ENCODE peak calls at places on chromosomes 6 and 20, in five cellular contexts. D is sigmoid colon, A is heart right ventricle, O is left lung, U is left ventricle myocardium inferior. R is an unnamed sample.

GRCh38 chr20:61726979-61727378 is 338.7 kb downstream of the TAF4 start:
- DNase-seq in D (no peak), A (no peak), O (no peak), U (no peak), R (no peak)

GRCh38 chr20:41669708-41670263 is 51.6 kb upstream of the CHD6 start:
- DNase-seq in D (no peak), A (no peak), O (no peak), U (no peak), R (no peak)

GRCh38 chr20:61991476-61991875 is 74.2 kb downstream of the TAF4 start:
- DNase-seq in D (no peak), A (no peak), O (no peak), U (no peak), R (no peak)

GRCh38 chr6:85865665-85866372 is 223.1 kb upstream of the SYNCRIP start:
- DNase-seq in D (no peak), A (no peak), O (no peak), U (no peak), R (no peak)

GRCh38 chr20:13765868-13766416 is 18.8 kb downstream of the ESF1 start:
- DNase-seq in D (no peak), A (no peak), O (no peak), U (no peak), R (no peak)

GRCh38 chr6:169451065-169451840 is 197.6 kb upstream of the THBS2 start:
- DNase-seq in D (no peak), A (no peak), O (no peak), U (no peak), R (no peak)

GRCh38 chr20:14845199-14846160 is 508.1 kb upstream of the FLRT3 start:
- DNase-seq in D (no peak), A (no peak), O (no peak), U (no peak), R (no peak)

GRCh38 chr6:152398993-152399392 is 238.2 kb downstream of the SYNE1 start:
- DNase-seq in D (no peak), A (no peak), O (no peak), U (no peak), R (no peak)

GRCh38 chr6:112432853-112433252 is 85.7 kb downstream of the RFPL4B start:
- DNase-seq in D (no peak), A (no peak), O (no peak), U (no peak), R (no peak)

GRCh38 chr20:2080532-2081224 is 20.9 kb upstream of the STK35 start:
- DNase-seq in D (no peak), A (no peak), O (no peak), U (no peak), R (no peak)

GRCh38 chr20:56322661-56323060 is 36.1 kb upstream of the FAM210B start:
- DNase-seq in D (no peak), A (no peak), O (no peak), U (no peak), R (no peak)

GRCh38 chr20:63642518-63643247 is 10.5 kb downstream of the STMN3 start:
- DNase-seq in D (no peak), A (no peak), O (no peak), U (no peak), R (no peak)

GRCh38 chr6:158765509-158766068 is 53.6 kb downstream of the EZR start:
- DNase-seq in D (peak; percentile 21), A (no peak), O (no peak), U (no peak), R (no peak)

GRCh38 chr20:43318749-43319148 is 129.0 kb upstream of the PTPRT start:
- DNase-seq in D (no peak), A (no peak), O (no peak), U (no peak), R (no peak)

GRCh38 chr6:111712398-111712797 is 106.7 kb upstream of the TRAF3IP2 start:
- DNase-seq in D (no peak), A (peak; percentile 17), O (no peak), U (no peak), R (no peak)

GRCh38 chr6:26555505-26556262 is 17.5 kb downstream of the HMGN4 start:
- DNase-seq in D (no peak), A (no peak), O (no peak), U (no peak), R (no peak)

GRCh38 chr20:63690898-63691710 is 5.3 kb upstream of the TNFRSF6B start:
- DNase-seq in D (peak; percentile 70), A (no peak), O (no peak), U (no peak), R (peak; percentile 23)

GRCh38 chr6:115838763-115839401 is 221.8 kb downstream of the FRK start:
- DNase-seq in D (no peak), A (no peak), O (no peak), U (no peak), R (peak; percentile 62)

GRCh38 chr20:61343934-61344333 is 91.9 kb downstream of the CDH4 start:
- DNase-seq in D (peak; percentile 21), A (no peak), O (no peak), U (no peak), R (no peak)

GRCh38 chr6:120804612-120805011 is 529.7 kb downstream of the TBC1D32 start:
- DNase-seq in D (no peak), A (no peak), O (no peak), U (no peak), R (no peak)

GRCh38 chr6:148528292-148528691 is 185.7 kb downstream of the SASH1 start:
- DNase-seq in D (no peak), A (no peak), O (no peak), U (no peak), R (no peak)

GRCh38 chr6:148530976-148531375 is 188.3 kb downstream of the SASH1 start:
- DNase-seq in D (no peak), A (no peak), O (no peak), U (no peak), R (no peak)

GRCh38 chr6:148532698-148533097 is 190.1 kb downstream of the SASH1 start:
- DNase-seq in D (no peak), A (no peak), O (no peak), U (no peak), R (no peak)

GRCh38 chr6:148529010-148529409 is 186.4 kb downstream of the SASH1 start:
- DNase-seq in D (no peak), A (no peak), O (no peak), U (no peak), R (no peak)

DNA sequence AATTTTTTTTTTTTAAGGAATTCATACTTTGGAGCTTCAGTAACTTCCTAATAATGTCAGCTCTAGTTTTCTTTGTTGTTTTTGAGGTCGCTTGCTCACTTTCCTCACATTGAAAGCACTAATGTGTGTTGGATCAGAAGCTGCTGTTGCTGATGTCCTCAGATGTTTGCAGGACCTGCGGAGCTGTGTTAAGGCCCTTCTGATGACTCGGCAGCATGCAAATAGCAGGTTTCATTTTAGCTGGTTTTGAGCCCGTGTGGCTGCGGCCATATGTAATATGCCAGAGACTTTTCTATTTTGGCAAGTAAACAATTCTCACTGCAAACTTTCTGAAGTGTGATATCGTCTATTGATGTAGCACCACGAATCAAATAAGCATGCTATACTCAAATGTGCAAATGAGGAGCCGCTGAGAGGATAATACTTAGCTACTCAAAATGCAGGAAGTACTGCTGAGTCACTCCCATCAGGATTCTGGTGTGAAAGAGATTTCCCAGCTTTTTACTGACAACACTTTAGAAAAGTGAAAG is 187.8 kb downstream of the SASH1 start:
- DNase-seq in D (no peak), A (no peak), O (no peak), U (no peak), R (no peak)
- H3K4me3 ChIP-seq in D (no peak overlapping the region), A (peak overlapping the region; percentile 18), O (no peak overlapping the region), U (peak overlapping the region; percentile 32), R (no peak overlapping the region)

DNA sequence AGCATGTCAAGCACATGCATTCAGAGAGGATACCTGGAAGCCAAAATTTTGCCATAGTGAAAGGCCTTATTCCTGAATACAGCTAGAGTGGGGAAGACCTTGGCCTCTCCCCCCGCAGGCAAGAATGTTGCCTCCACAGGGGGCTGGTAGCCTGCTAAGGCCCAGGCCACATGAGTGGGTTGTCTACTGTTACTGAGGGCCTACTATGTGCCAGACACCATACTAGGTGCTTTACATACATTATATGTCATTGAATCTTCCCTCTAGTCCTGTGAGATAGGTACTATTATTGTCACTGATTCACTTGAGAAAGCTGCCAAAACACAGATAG is 642 bp upstream of the PI16 start:
- DNase-seq in D (no peak), A (no peak), O (no peak), U (no peak), R (no peak)
- H3K27ac ChIP-seq in D (no peak overlapping the region), A (no peak overlapping the region), O (no peak overlapping the region), U (no peak overlapping the region), R (no peak overlapping the region)

GRCh38 chr20:34141293-34141692 is 29.2 kb upstream of the EIF2S2 start:
- DNase-seq in D (no peak), A (no peak), O (no peak), U (no peak), R (no peak)
- H3K4me1 ChIP-seq in D (no peaks in the 10 kb centered on the region), A (no peaks in the 10 kb centered on the region), O (no peaks in the 10 kb centered on the region), U (no peaks in the 10 kb centered on the region), R (no peaks in the 10 kb centered on the region)

GRCh38 chr6:36050305-36050704 is 22.7 kb downstream of the MAPK14 start:
- DNase-seq in D (no peak), A (no peak), O (no peak), U (no peak), R (no peak)

GRCh38 chr6:36050947-36051710 is 23.5 kb downstream of the MAPK14 start:
- DNase-seq in D (no peak), A (no peak), O (no peak), U (no peak), R (no peak)

GRCh38 chr6:36054415-36054814 is 26.8 kb downstream of the MAPK14 start:
- DNase-seq in D (no peak), A (no peak), O (no peak), U (no peak), R (no peak)

GRCh38 chr6:36053878-36054277 is 26.3 kb downstream of the MAPK14 start:
- DNase-seq in D (no peak), A (no peak), O (no peak), U (no peak), R (no peak)

DNA sequence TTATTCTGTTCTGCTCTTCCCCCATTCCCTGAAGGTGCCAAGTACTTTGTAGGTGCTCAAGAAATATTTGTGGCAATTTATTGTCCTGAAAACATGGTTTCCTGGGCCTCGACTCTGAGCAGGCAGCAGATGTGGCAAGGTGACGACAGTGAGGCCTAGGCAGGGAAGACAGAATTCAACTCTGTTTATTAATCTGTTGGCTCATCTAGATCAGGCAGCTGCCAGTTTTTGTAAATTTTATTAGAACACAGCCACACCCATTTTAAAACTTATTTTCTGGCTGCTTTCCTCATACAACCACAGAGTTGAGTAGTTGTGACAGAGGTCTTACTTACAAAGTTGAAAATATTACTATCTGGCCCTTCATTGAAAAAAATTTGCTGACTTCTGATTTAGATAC is 24.5 kb downstream of the MAPK14 start:
- DNase-seq in D (peak; percentile 69), A (no peak), O (no peak), U (no peak), R (no peak)
- H3K4me3 ChIP-seq in D (no peak overlapping the region), A (no peak overlapping the region), O (no peak overlapping the region), U (no peak overlapping the region), R (no peak overlapping the region)

GRCh38 chr6:4820704-4821276 is 44.6 kb downstream of the CDYL start:
- DNase-seq in D (no peak), A (no peak), O (no peak), U (no peak), R (no peak)
- H3K27ac ChIP-seq in D (no peak overlapping the region), A (no peak overlapping the region), O (no peak overlapping the region), U (no peak overlapping the region), R (no peak overlapping the region)

GRCh38 chr6:137093183-137094069 is 48.7 kb upstream of the IL20RA start:
- DNase-seq in D (no peak), A (no peak), O (no peak), U (no peak), R (no peak)
- H3K4me1 ChIP-seq in D (no peaks in the 10 kb centered on the region), A (no peaks in the 10 kb centered on the region), O (no peaks in the 10 kb centered on the region), U (peaks cover 19% of the 10 kb centered on the region), R (no peaks in the 10 kb centered on the region)

R was measured in right lobe of liver.